ENCODE peak calls at places on chromosomes 16 and 17, in four cellular contexts. U is tibial nerve, Z is neural progenitor cell, R is BJ. Q is an unnamed sample.
A peak's percentile ranks its signal among the peaks of the same experiment; 100 is the strongest.

GRCh38 chr17:45374501-45374900 is 57.7 kb upstream of the MAP3K14 start:
- DNase-seq in U (no peak), Z (no peak), R (no peak), Q (no peak)

GRCh38 chr16:84950906-84951305 is 60.4 kb downstream of the ZDHHC7 start:
- DNase-seq in Z (no peak), R (no peak), U (no peak), Q (no peak)

GRCh38 chr16:65122974-65123845 is 1.3 kb upstream of the CDH11 start:
- DNase-seq in U (peak; percentile 62), Z (peak; percentile 69), R (no peak), Q (no peak)

GRCh38 chr16:70402916-70403659 is 35.8 kb downstream of the ST3GAL2 start:
- DNase-seq in Z (no peak), R (no peak), U (no peak), Q (peak; percentile 14)

GRCh38 chr16:66677179-66677578 is 19.4 kb downstream of the CMTM4 start:
- DNase-seq in U (no peak), Z (no peak), R (no peak), Q (no peak)

GRCh38 chr17:34788696-34789095 is 172.6 kb downstream of the CCT6B start:
- DNase-seq in U (no peak), Z (no peak), R (no peak), Q (no peak)

GRCh38 chr16:18788828-18789514 is 1.2 kb downstream of the RPS15A start:
- DNase-seq in R (no peak), Z (no peak), U (no peak), Q (no peak)

GRCh38 chr17:30545024-30545423 is 67.8 kb downstream of the GOSR1 start:
- DNase-seq in Z (no peak), U (no peak), R (no peak), Q (no peak)

GRCh38 chr17:66939461-66940114 is 24.9 kb upstream of the CACNG4 start:
- DNase-seq in Z (no peak), U (no peak), R (no peak), Q (no peak)

GRCh38 chr17:41894791-41895331 is 23.9 kb downstream of the ACLY start:
- DNase-seq in Z (no peak), R (peak; percentile 82), U (peak; percentile 51), Q (peak; percentile 91)

GRCh38 chr17:40535924-40536717 is 29.2 kb downstream of the CCR7 start:
- DNase-seq in Z (no peak), R (no peak), U (no peak), Q (no peak)

GRCh38 chr16:57497121-57497520 is 10.8 kb upstream of the DOK4 start:
- DNase-seq in R (no peak), U (no peak), Z (no peak), Q (no peak)

GRCh38 chr16:25859645-25860044 is 167.9 kb downstream of the HS3ST4 start:
- DNase-seq in Z (no peak), R (no peak), U (no peak), Q (no peak)

GRCh38 chr17:5031365-5032082 is 3.7 kb downstream of the SLC52A1 start:
- DNase-seq in R (no peak), Z (peak; percentile 90), U (peak; percentile 82), Q (peak; percentile 23)

GRCh38 chr16:50144211-50144610 is 8.9 kb upstream of the TENT4B start:
- DNase-seq in R (no peak), U (no peak), Z (no peak), Q (no peak)

GRCh38 chr17:76740329-76741118 is 2.6 kb downstream of the MFSD11 start:
- DNase-seq in U (no peak), R (no peak), Z (no peak), Q (no peak)

GRCh38 chr16:29756654-29757053 is 10.9 kb upstream of the C16orf54 start:
- DNase-seq in R (no peak), U (no peak), Z (no peak), Q (no peak)

GRCh38 chr16:78684040-78684611 is 584.7 kb downstream of the WWOX start:
- DNase-seq in R (peak; percentile 77), U (peak; percentile 56), Z (no peak), Q (no peak)

GRCh38 chr17:74324521-74324920 is 1.5 kb upstream of the KIF19 start:
- DNase-seq in R (no peak), Z (no peak), U (no peak), Q (no peak)

GRCh38 chr17:58367462-58367861 is 15.5 kb upstream of the SUPT4H1 start:
- DNase-seq in R (no peak), Z (no peak), U (no peak), Q (no peak)

GRCh38 chr16:28090646-28091377 is 27.3 kb upstream of the GSG1L start:
- DNase-seq in Z (peak; percentile 66), R (no peak), U (no peak), Q (no peak)

GRCh38 chr17:77424585-77425344 is 284.0 kb downstream of the SEC14L1 start:
- DNase-seq in R (no peak), Z (no peak), U (peak; percentile 88), Q (no peak)

GRCh38 chr16:17070882-17071592 is 399.7 kb downstream of the XYLT1 start:
- DNase-seq in R (no peak), Z (peak; percentile 57), U (peak; percentile 13), Q (no peak)
- H3K4me3 ChIP-seq in R (no peak overlapping the region), Z (no peak overlapping the region), U (no peak overlapping the region), Q (no peak overlapping the region)

GRCh38 chr17:37490022-37490587 is 414 bp downstream of the DUSP14 start:
- DNase-seq in Z (peak; percentile 78), U (peak; percentile 29), R (peak; percentile 1), Q (no peak)
- TF ChIP-seq CTCF in Z (peak; percentile 45), U (peak; percentile 37), R (no peak), Q (no peak)

GRCh38 chr17:65515959-65516948 is 45.2 kb downstream of the AXIN2 start:
- DNase-seq in Z (no peak), R (no peak), U (no peak), Q (no peak)
- H3K4me3 ChIP-seq in Z (no peak overlapping the region), R (no peak overlapping the region), U (no peak overlapping the region), Q (no peak overlapping the region)

GRCh38 chr17:50426814-50427787 is 1.1 kb downstream of the ACSF2 start:
- DNase-seq in R (no peak), U (no peak), Z (peak; percentile 35), Q (no peak)
- TF ChIP-seq CTCF in R (peak; percentile 31), U (no peak), Z (peak; percentile 29), Q (no peak)

GRCh38 chr16:30944352-30944751 is 4.5 kb upstream of the ORAI3 start:
- DNase-seq in U (no peak), R (no peak), Z (no peak), Q (no peak)

GRCh38 chr16:30948956-30949654 is at the start of gene ORAI3:
- DNase-seq in R (no peak), Z (peak; percentile 84), U (peak; percentile 67), Q (no peak)

GRCh38 chr16:30948087-30948955 is 547 bp upstream of the ORAI3 start:
- DNase-seq in U (peak; percentile 98), Z (peak; percentile 100), R (peak; percentile 87), Q (peak; percentile 90)

GRCh38 chr16:30947533-30948086 is 1.3 kb upstream of the ORAI3 start:
- DNase-seq in U (no peak), Z (peak; percentile 37), R (no peak), Q (no peak)

GRCh38 chr16:30946671-30947532 is 2.0 kb upstream of the ORAI3 start:
- DNase-seq in R (no peak), Z (no peak), U (no peak), Q (no peak)
- H3K4me3 ChIP-seq in R (no peak overlapping the region), Z (peak overlapping the region; percentile 96), U (no peak overlapping the region), Q (no peak overlapping the region)

DNA sequence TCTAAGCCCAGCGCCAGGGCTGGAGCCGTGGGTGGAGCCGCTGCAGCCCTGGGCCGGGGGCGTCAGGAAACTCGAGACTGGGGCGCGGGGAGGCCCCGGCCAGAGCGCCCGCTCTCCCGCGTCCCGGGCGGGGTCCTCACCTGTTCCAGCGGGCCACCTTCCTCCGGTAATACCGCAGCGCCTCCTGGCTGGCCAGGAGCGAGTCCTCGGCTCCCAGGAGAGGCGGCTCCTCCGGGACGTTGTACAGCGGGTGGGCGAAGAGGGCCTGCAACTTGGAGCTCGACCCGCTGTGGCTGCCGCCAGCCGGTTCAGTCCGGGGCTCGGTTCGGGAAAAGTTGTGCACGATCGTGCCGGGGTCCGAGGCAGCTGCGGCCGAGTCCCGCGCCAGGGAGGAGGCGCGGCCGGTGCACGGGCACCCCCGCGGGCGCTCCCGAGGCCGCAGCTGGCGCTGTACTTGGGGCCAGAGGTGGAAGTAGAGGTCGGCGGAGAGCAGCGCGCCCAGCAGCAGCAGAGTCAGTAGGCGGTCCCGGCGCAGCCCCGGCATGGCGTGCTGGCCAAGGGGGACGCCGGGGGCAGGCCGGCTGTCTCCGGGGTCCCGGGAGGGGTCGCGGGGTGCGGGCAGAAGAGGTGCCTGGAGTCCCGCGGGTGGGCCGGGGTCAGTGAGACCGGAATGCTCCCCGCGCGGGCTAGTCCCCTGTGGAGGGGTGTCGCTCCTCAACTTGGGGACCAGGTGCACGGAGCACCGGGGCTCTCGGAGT is 865 bp downstream of the FAM20A start:
- DNase-seq in U (no peak), Z (peak; percentile 75), R (no peak), Q (no peak)
- TF ChIP-seq CTCF in U (no peak), Z (peak; percentile 46), R (peak; percentile 40), Q (peak; percentile 32)

Q was measured in AG09309.